ENCODE peak calls at places on chromosomes 6 and 20, in ten cellular contexts. S is GM06990, J is progenitor cell of endocrine pancreas, G is omental fat pad, W is endothelial cell of umbilical vein, Z is AG09309, P is cardiac fibroblast, X is HepG2, H is ascending aorta, T is astrocyte of the spinal cord. A is an unnamed sample.

GRCh38 chr6:150527100-150527499 is 72.6 kb upstream of the PLEKHG1 start:
- DNase-seq in Z (no peak), H (no peak), T (peak; percentile 26), S (no peak), G (no peak), J (no peak), W (no peak), X (no peak), P (peak; percentile 16), A (no peak)

GRCh38 chr6:23532227-23532626 is 593.8 kb upstream of the NRSN1 start:
- DNase-seq in W (no peak), T (no peak), J (no peak), X (no peak), S (no peak), H (no peak), G (no peak), Z (no peak), P (peak; percentile 29), A (no peak)

GRCh38 chr20:63502671-63503172 is 3.8 kb upstream of the EEF1A2 start:
- DNase-seq in W (no peak), H (no peak), S (no peak), T (no peak), X (no peak), J (peak; percentile 8), Z (no peak), P (no peak), G (no peak), A (no peak)

GRCh38 chr6:81750660-81751387 is 1.7 kb downstream of the TENT5A start:
- DNase-seq in G (no peak), Z (no peak), H (no peak), X (no peak), S (no peak), W (no peak), T (no peak), J (no peak), P (peak; percentile 25), A (no peak)

GRCh38 chr20:15834857-15835256 is 738.4 kb downstream of the KIF16B start:
- DNase-seq in T (no peak), X (no peak), W (no peak), G (no peak), P (no peak), J (no peak), Z (no peak), H (no peak), S (no peak), A (no peak)

GRCh38 chr6:2852921-2853322 is 11.3 kb upstream of the SERPINB1 start:
- DNase-seq in P (no peak), G (no peak), J (no peak), W (no peak), Z (no peak), S (no peak), H (no peak), X (no peak), T (no peak), A (no peak)

GRCh38 chr6:147903931-147904330 is 395.4 kb downstream of the SAMD5 start:
- DNase-seq in T (no peak), H (no peak), P (no peak), W (no peak), J (no peak), X (no peak), Z (peak; percentile 16), G (no peak), S (no peak), A (no peak)

GRCh38 chr20:1312308-1312707 is 16.6 kb downstream of the SDCBP2 start:
- DNase-seq in J (no peak), P (no peak), G (no peak), W (no peak), S (no peak), H (no peak), Z (no peak), X (no peak), T (no peak), A (no peak)

GRCh38 chr6:106870069-106870468 is 104.5 kb downstream of the CD24 start:
- DNase-seq in T (peak; percentile 80), P (peak; percentile 44), W (no peak), G (no peak), Z (peak; percentile 65), J (no peak), X (peak; percentile 29), H (no peak), S (no peak), A (no peak)

GRCh38 chr6:72466971-72467566 is 154.8 kb upstream of the KCNQ5 start:
- DNase-seq in P (peak; percentile 5), J (no peak), X (no peak), T (no peak), Z (no peak), S (no peak), G (no peak), W (no peak), H (no peak), A (no peak)

GRCh38 chr6:34934516-34934915 is 45.5 kb downstream of the ANKS1A start:
- DNase-seq in Z (no peak), T (peak; percentile 49), P (peak; percentile 96), G (peak; percentile 32), S (no peak), W (peak; percentile 96), H (peak; percentile 54), J (no peak), X (no peak), A (peak; percentile 46)

DNA sequence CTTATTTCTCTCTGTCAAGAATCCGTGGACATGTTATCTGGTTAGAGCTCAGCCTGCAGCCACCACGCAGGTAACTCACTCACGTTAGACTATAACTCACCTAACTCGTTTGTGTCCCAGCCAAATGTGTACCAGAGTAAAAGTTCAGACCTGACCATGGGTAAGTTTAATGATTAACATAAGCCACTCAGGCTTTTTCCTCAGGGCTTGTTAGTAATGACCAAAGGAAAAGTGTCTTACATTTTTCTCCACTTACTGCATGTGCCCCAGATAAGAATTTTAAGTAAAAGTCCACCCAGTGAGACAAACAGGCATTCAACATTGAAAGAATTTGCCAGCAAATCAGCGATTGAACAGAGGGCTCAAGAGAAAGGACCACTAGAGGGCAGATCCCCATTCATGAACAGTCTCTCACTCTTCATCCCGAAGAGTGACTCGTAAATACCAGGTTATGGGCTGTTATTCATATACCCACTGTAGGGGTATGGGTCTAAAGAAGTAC is at the start of gene PKHD1:
- DNase-seq in S (no peak), X (peak; percentile 55), G (no peak), T (no peak), H (no peak), P (peak; percentile 1), W (peak; percentile 2), J (no peak), Z (no peak), A (no peak)
- TF ChIP-seq CTCF in S (peak; percentile 66), X (peak; percentile 74), G (no peak), T (peak; percentile 28), H (peak; percentile 23), P (no peak), W (peak; percentile 10), J (peak; percentile 68), Z (peak; percentile 39), A (no peak)

GRCh38 chr20:62400541-62400940 is 6.5 kb downstream of the CABLES2 start:
- DNase-seq in S (no peak), H (no peak), X (no peak), W (no peak), J (no peak), G (no peak), T (no peak), P (no peak), Z (no peak), A (no peak)

GRCh38 chr20:62400021-62400420 is 7.1 kb downstream of the CABLES2 start:
- DNase-seq in S (no peak), T (no peak), J (no peak), G (no peak), Z (no peak), W (no peak), X (no peak), H (no peak), P (no peak), A (no peak)

GRCh38 chr20:62402456-62402855 is 4.6 kb downstream of the CABLES2 start:
- DNase-seq in W (no peak), J (no peak), G (no peak), X (no peak), T (no peak), Z (no peak), P (no peak), H (no peak), S (no peak), A (no peak)

GRCh38 chr20:62403331-62403730 is 3.8 kb downstream of the CABLES2 start:
- DNase-seq in X (no peak), T (no peak), W (no peak), P (no peak), G (no peak), J (no peak), Z (no peak), S (no peak), H (no peak), A (no peak)

GRCh38 chr20:62401331-62401779 is 5.7 kb downstream of the CABLES2 start:
- DNase-seq in X (no peak), G (no peak), J (no peak), W (no peak), T (no peak), H (no peak), P (no peak), S (no peak), Z (no peak), A (no peak)
- TF ChIP-seq CTCF in X (no peak), G (no peak), J (peak; percentile 39), W (peak; percentile 7), T (peak; percentile 9), H (no peak), P (no peak), S (no peak), Z (peak; percentile 38), A (no peak)

DNA sequence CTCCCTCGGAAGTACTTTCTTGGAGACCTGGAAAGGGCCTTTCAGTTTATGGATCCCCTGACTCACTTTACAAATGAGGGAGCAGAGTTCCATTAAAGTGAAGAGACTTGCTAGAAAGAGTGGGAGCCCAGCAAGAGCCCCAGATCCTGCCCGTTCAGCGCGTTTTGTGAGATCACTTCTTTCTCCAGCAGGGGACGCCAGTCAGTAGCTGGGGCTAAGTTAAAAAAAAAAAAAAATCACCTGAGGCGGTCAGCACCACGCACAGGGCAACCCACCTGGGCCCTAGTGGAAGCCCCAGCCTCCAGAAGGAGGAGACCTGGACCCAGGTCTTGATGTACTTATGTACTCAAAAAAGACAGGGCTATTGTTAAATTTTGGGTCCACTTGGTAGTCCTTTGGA is 274.5 kb upstream of the RNF24 start:
- DNase-seq in H (no peak), X (no peak), S (no peak), G (no peak), J (no peak), W (no peak), Z (no peak), P (no peak), T (no peak), A (no peak)
- TF ChIP-seq CTCF in H (no peak), X (no peak), S (peak; percentile 23), G (no peak), J (no peak), W (no peak), Z (peak; percentile 12), P (peak; percentile 36), T (peak; percentile 23), A (no peak)

GRCh38 chr6:167077241-167077932 is 45.5 kb upstream of the CCR6 start:
- DNase-seq in X (peak; percentile 65), Z (no peak), S (no peak), W (no peak), G (no peak), P (no peak), H (no peak), J (no peak), T (no peak), A (no peak)

GRCh38 chr6:167078745-167079144 is 44.2 kb upstream of the CCR6 start:
- DNase-seq in S (no peak), W (no peak), P (no peak), G (no peak), X (no peak), J (no peak), Z (no peak), T (no peak), H (no peak), A (no peak)

GRCh38 chr6:167079853-167080297 is 43.0 kb upstream of the CCR6 start:
- DNase-seq in S (peak; percentile 76), G (no peak), W (no peak), T (no peak), Z (no peak), H (no peak), J (no peak), P (no peak), X (no peak), A (no peak)
- TF ChIP-seq CTCF in S (peak; percentile 70), G (no peak), W (no peak), T (no peak), Z (no peak), H (no peak), J (no peak), P (no peak), X (peak; percentile 34), A (no peak)

A was measured in mesothelial cell of epicardium.